ENCODE peak calls at places on chromosomes 16 and 17, in seven cellular contexts. P, Q, K, N, M, W and U are unnamed samples.

GRCh38 chr16:26668026-26668425 is 398.7 kb upstream of the C16orf82 start:
- DNase-seq in P (no peak), Q (no peak), K (no peak), N (no peak), M (no peak), W (no peak), U (no peak)

GRCh38 chr16:3283525-3284447 is 495 bp downstream of the ZNF263 start:
- DNase-seq in P (no peak), Q (no peak), K (peak), N (no peak), M (no peak), W (no peak), U (no peak)

GRCh38 chr16:2486645-2487516 is 12.0 kb downstream of the TBC1D24 start:
- DNase-seq in P (no peak), Q (no peak), K (no peak), N (peak), M (peak), W (no peak), U (no peak)

GRCh38 chr17:1422907-1423306 is 22.9 kb upstream of the YWHAE start:
- DNase-seq in P (no peak), Q (no peak), K (peak), N (no peak), M (no peak), W (no peak), U (peak)

GRCh38 chr16:53085539-53086450 is 31.0 kb downstream of the CHD9 start:
- DNase-seq in P (peak), Q (no peak), K (no peak), N (no peak), M (no peak), W (no peak), U (peak)

GRCh38 chr17:12983986-12984932 is 33.6 kb downstream of the ELAC2 start:
- DNase-seq in P (no peak), Q (peak), K (peak), N (no peak), M (no peak), W (no peak), U (no peak)

GRCh38 chr17:41333098-41333497 is 17.5 kb downstream of the KRT33A start:
- DNase-seq in P (no peak), Q (no peak), K (no peak), N (no peak), M (no peak), W (no peak), U (no peak)

GRCh38 chr17:56786989-56787482 is 46.7 kb downstream of the C17orf67 start:
- DNase-seq in P (no peak), Q (peak), K (peak), N (no peak), M (peak), W (no peak), U (peak)

GRCh38 chr16:78002915-78003538 is 19.3 kb upstream of the CLEC3A start:
- DNase-seq in P (peak), Q (peak), K (peak), N (peak), M (peak), W (peak), U (peak)

GRCh38 chr16:23016372-23016771 is 132.9 kb downstream of the USP31 start:
- DNase-seq in P (peak), Q (no peak), K (no peak), N (no peak), M (no peak), W (no peak), U (no peak)

GRCh38 chr16:66107661-66108060 is 258.8 kb upstream of the CDH5 start:
- DNase-seq in P (no peak), Q (no peak), K (peak), N (no peak), M (no peak), W (no peak), U (no peak)

GRCh38 chr17:49624896-49625295 is 49.2 kb downstream of the NXPH3 start:
- DNase-seq in P (no peak), Q (no peak), K (no peak), N (no peak), M (no peak), W (no peak), U (no peak)

GRCh38 chr16:74153773-74154172 is 142.8 kb upstream of the PSMD7 start:
- DNase-seq in P (no peak), Q (no peak), K (no peak), N (no peak), M (no peak), W (no peak), U (no peak)

GRCh38 chr16:53821487-53821886 is 117.5 kb downstream of the FTO start:
- DNase-seq in P (no peak), Q (no peak), K (peak), N (no peak), M (no peak), W (no peak), U (no peak)

GRCh38 chr17:11240841-11241610 is at the start of gene SHISA6:
- DNase-seq in P (no peak), Q (no peak), K (no peak), N (no peak), M (no peak), W (no peak), U (no peak)

GRCh38 chr16:68707341-68708152 is 29.5 kb upstream of the CDH1 start:
- DNase-seq in P (no peak), Q (peak), K (peak), N (no peak), M (no peak), W (no peak), U (peak)

GRCh38 chr16:1069154-1069553 is 3.4 kb upstream of the SSTR5 start:
- DNase-seq in P (no peak), Q (no peak), K (no peak), N (no peak), M (no peak), W (no peak), U (no peak)

GRCh38 chr16:17470871-17471744 is at the start of gene XYLT1:
- DNase-seq in P (no peak), Q (peak), K (peak), N (no peak), M (no peak), W (peak), U (no peak)

GRCh38 chr17:81720267-81721071 is 8.4 kb downstream of the SLC25A10 start:
- DNase-seq in P (no peak), Q (no peak), K (no peak), N (no peak), M (no peak), W (no peak), U (no peak)

GRCh38 chr17:17930674-17931073 is 41.5 kb downstream of the TOM1L2 start:
- DNase-seq in P (no peak), Q (no peak), K (no peak), N (no peak), M (no peak), W (no peak), U (no peak)

GRCh38 chr17:15298176-15298575 is 33.0 kb upstream of the PMP22 start:
- DNase-seq in P (no peak), Q (no peak), K (peak), N (no peak), M (no peak), W (no peak), U (no peak)

GRCh38 chr17:50055055-50055425 is 870 bp upstream of the ITGA3 start:
- DNase-seq in P (peak), Q (peak), K (peak), N (no peak), M (peak), W (no peak), U (no peak)